ENCODE peak calls at places on chromosomes 12 and 14, in nine cellular contexts. T, H, V, Z, J, B, C, N and X are unnamed samples.

GRCh38 chr12:34218193-34219045 is 196.1 kb downstream of the ALG10 start:
- DNase-seq in H (no peak), V (peak; percentile 41), T (peak; percentile 81), C (peak; percentile 30), Z (peak; percentile 17), B (no peak), J (peak; percentile 74), N (no peak), X (peak; percentile 45)

GRCh38 chr12:24739094-24739779 is 209.7 kb downstream of the BCAT1 start:
- DNase-seq in V (no peak), Z (no peak), B (no peak), J (no peak), C (no peak), T (no peak), N (no peak), H (no peak), X (no peak)

GRCh38 chr12:120955232-120955631 is 23.1 kb upstream of the HNF1A start:
- DNase-seq in N (no peak), C (no peak), H (no peak), B (no peak), J (peak; percentile 53), T (no peak), V (no peak), Z (no peak), X (no peak)

GRCh38 chr12:104877107-104877705 is 80.9 kb downstream of the SLC41A2 start:
- DNase-seq in N (no peak), J (peak; percentile 61), C (no peak), V (peak; percentile 4), H (no peak), T (peak; percentile 46), B (no peak), Z (peak; percentile 6), X (peak; percentile 27)

GRCh38 chr14:96105921-96106441 is 66.8 kb downstream of the C14orf132 start:
- DNase-seq in V (no peak), T (no peak), J (peak; percentile 61), Z (no peak), B (no peak), C (peak; percentile 25), H (no peak), N (peak; percentile 29), X (no peak)

GRCh38 chr12:114006482-114007425 is 40.6 kb upstream of the RBM19 start:
- DNase-seq in Z (no peak), H (no peak), C (no peak), T (no peak), N (no peak), V (no peak), J (no peak), B (no peak), X (no peak)

GRCh38 chr12:54185919-54186318 is 2.9 kb downstream of the SMUG1 start:
- DNase-seq in B (no peak), H (no peak), T (no peak), V (no peak), C (no peak), N (no peak), Z (no peak), J (no peak), X (no peak)

GRCh38 chr12:123139926-123140674 is 10.8 kb downstream of the PITPNM2 start:
- DNase-seq in Z (no peak), V (no peak), H (no peak), N (no peak), T (peak; percentile 79), C (no peak), J (peak; percentile 24), B (no peak), X (no peak)

GRCh38 chr14:93723001-93723400 is 65.3 kb downstream of the PRIMA1 start:
- DNase-seq in J (peak; percentile 24), H (peak; percentile 37), N (no peak), C (no peak), V (no peak), T (no peak), Z (no peak), B (no peak), X (no peak)

GRCh38 chr12:107369679-107370078 is 276.3 kb upstream of the CRY1 start:
- DNase-seq in V (no peak), H (no peak), T (no peak), N (no peak), C (no peak), B (no peak), J (no peak), Z (no peak), X (no peak)

GRCh38 chr12:1842183-1842904 is 22.0 kb downstream of the LRTM2 start:
- DNase-seq in T (no peak), J (no peak), Z (no peak), C (no peak), B (no peak), V (no peak), H (peak; percentile 46), N (no peak), X (no peak)

DNA sequence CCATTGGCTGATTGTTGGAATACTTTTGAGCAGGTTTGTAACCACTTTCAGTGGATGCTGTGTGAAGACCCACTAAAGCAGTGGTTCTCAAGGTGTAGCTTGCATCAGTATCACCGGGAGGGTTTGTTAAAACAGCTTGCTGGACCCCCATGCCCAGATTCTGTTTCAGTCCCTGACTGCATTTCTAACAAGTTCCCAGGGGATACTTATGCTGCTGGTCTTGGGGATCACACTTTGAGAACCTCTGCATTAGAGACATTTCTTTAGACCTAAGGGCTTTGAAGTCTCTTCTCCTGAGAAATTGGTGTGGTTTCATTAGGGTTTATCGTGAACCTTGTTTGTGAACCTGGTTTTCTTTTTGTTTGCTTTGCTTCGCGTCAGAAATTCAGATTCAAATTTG is 47.7 kb downstream of the PRKCH start:
- DNase-seq in B (no peak), N (no peak), V (no peak), C (no peak), H (no peak), J (no peak), Z (no peak), T (no peak), X (no peak)
- H3K27ac ChIP-seq in B (no peak overlapping the region), N (no peak overlapping the region), V (no peak overlapping the region), C (no peak overlapping the region), H (no peak overlapping the region), J (no peak overlapping the region), Z (no peak overlapping the region), T (no peak overlapping the region), X (no peak overlapping the region)

GRCh38 chr12:110537605-110538409 is 35.7 kb downstream of the RAD9B start:
- DNase-seq in C (peak; percentile 98), V (no peak), N (no peak), J (peak; percentile 54), H (peak; percentile 69), T (peak; percentile 86), B (no peak), Z (no peak), X (no peak)
- H3K27ac ChIP-seq in C (peak overlapping the region; percentile 89), V (no peak overlapping the region), N (no peak overlapping the region), J (peak overlapping the region; percentile 62), H (peak overlapping the region; percentile 74), T (peak overlapping the region; percentile 86), B (no peak overlapping the region), Z (no peak overlapping the region), X (no peak overlapping the region)

DNA sequence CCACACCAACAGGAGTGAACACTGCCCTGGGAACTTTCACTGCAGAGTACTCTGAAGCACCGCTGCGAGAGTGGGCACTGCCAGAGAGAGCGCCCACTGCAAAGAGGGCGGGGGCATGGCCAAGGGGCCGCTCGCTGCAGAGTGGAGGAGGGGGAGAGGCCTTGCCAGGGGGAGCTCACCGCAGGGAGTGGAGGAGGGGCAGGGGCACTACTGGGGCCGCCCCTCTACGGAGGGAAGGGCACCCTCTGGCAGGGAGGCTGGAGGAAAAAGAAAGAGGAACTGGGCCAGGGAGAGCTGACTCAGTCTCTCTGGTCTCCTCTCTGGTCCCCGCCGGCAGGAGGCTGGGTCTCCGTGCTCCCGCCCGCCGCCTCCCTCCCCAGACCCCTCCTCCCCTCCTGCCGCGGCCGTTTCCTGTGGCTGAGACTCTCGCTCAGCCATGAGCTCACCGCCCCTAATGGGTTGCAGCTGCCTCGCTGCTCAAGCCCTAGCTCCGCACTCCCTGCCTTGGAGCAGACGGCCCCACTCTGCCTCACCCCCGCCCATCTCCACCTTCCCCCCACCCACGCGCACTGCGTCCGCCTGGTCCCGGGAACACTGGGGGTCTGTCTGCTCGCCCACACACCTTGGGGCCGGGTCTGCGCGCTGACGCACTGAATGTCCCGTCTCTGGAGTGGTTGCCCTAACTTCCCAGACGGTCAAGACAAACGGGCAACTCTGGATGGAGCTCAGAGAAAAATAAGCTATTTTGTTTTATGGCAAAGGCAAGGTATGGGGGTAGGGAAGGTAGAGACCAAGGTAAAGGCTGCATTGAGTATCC is 1.3 kb downstream of the ARHGEF40 start:
- DNase-seq in H (peak; percentile 95), T (peak; percentile 92), C (peak; percentile 65), Z (no peak), V (no peak), N (no peak), J (peak; percentile 89), B (peak; percentile 74), X (peak; percentile 59)
- H3K27ac ChIP-seq in H (peak overlapping the region; percentile 86), T (peak overlapping the region; percentile 93), C (peak overlapping the region; percentile 91), Z (no peak overlapping the region), V (no peak overlapping the region), N (peak overlapping the region; percentile 92), J (peak overlapping the region; percentile 87), B (peak overlapping the region; percentile 94), X (peak overlapping the region; percentile 95)

GRCh38 chr14:104114421-104115130 is 23.8 kb upstream of the KIF26A start:
- DNase-seq in B (no peak), C (no peak), V (no peak), Z (no peak), J (peak; percentile 40), H (peak; percentile 44), T (no peak), N (no peak), X (no peak)

GRCh38 chr14:104117341-104118005 is 20.9 kb upstream of the KIF26A start:
- DNase-seq in J (peak; percentile 47), B (no peak), T (no peak), V (no peak), H (no peak), C (no peak), Z (no peak), N (no peak), X (no peak)

GRCh38 chr14:104115131-104115600 is 23.2 kb upstream of the KIF26A start:
- DNase-seq in T (no peak), H (peak; percentile 46), Z (no peak), N (no peak), B (no peak), C (no peak), J (no peak), V (no peak), X (no peak)

GRCh38 chr14:104116544-104117340 is 21.6 kb upstream of the KIF26A start:
- DNase-seq in C (no peak), H (peak; percentile 57), N (no peak), Z (no peak), T (no peak), J (peak; percentile 77), B (no peak), V (no peak), X (no peak)

DNA sequence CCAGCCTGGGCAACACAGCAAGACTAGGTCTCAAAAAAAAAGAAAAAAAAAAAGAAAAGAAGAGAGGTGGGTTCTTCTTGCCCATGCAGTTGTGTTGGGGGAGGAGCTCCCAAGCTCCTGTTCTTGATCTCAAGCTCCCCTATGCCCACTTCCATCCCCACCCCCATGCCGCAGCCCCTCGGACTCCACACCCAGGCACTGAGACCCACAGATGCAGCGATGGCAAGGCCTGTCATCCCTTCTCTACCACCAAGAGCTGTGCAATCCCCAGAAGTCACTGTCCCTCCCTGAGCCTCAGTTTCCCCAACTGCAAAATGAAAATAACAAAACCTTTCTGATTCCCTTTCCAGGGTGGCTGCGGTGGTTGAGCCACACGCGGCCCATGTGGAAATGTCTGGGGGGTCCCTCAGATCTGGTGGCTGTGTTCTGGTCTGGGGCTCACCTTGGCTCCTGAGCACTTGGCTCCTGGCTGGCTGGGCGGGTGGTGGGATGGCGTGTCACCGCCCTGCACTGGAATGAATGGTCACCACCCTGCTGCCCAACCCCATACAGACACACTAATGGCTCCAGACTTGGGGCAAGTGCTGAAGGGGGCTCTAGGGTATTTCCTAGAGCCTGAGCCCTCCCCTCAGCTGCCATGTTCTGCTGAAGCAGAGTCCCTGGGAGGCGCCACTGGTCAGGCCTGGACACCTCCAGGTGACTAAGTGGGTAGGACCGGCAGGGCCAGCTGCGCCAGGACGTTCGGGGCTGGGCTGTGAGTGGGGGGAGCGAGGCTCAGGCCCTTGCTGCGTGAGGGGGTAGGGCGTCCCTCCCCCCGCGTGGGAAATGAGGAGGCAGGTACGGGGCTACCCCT is 22.5 kb upstream of the KIF26A start:
- DNase-seq in T (no peak), B (no peak), N (no peak), J (peak; percentile 51), C (no peak), V (no peak), H (peak; percentile 54), Z (no peak), X (no peak)
- H3K27ac ChIP-seq in T (no peak overlapping the region), B (no peak overlapping the region), N (no peak overlapping the region), J (peak overlapping the region; percentile 89), C (no peak overlapping the region), V (no peak overlapping the region), H (no peak overlapping the region), Z (no peak overlapping the region), X (no peak overlapping the region)